ENCODE peak calls at places on chromosomes 12 and 14, in six cellular contexts. H is upper lobe of left lung, T is stomach, F is ovary, J is transverse colon, G is SK-N-SH. R is an unnamed sample.
A peak's percentile ranks its signal among the peaks of the same experiment; 100 is the strongest.

GRCh38 chr12:28171356-28172060 is 18.7 kb upstream of the CCDC91 start:
- DNase-seq in T (no peak), G (no peak), H (no peak), F (no peak), J (no peak), R (no peak)

GRCh38 chr12:6956332-6956727 is 5.2 kb downstream of the PTPN6 start:
- DNase-seq in J (no peak), F (no peak), T (no peak), H (no peak), G (peak; percentile 27), R (no peak)

GRCh38 chr12:64824500-64825142 is at the start of gene TBC1D30:
- DNase-seq in T (no peak), J (no peak), G (peak; percentile 80), F (no peak), H (no peak), R (no peak)

GRCh38 chr12:124520896-124521295 is 46.5 kb downstream of the NCOR2 start:
- DNase-seq in J (no peak), G (no peak), H (no peak), F (no peak), T (no peak), R (no peak)

GRCh38 chr12:131167334-131167733 is 213.6 kb downstream of the ADGRD1 start:
- DNase-seq in F (peak; percentile 47), G (no peak), H (peak; percentile 53), T (no peak), J (no peak), R (no peak)

GRCh38 chr14:59969319-59969718 is 49.4 kb downstream of the LRRC9 start:
- DNase-seq in H (no peak), F (no peak), G (no peak), J (no peak), T (no peak), R (peak; percentile 42)

GRCh38 chr14:78143489-78144145 is 26.6 kb upstream of the NRXN3 start:
- DNase-seq in H (no peak), T (no peak), G (no peak), J (no peak), F (no peak), R (peak; percentile 73)

GRCh38 chr12:119841433-119842210 is 35.5 kb downstream of the CIT start:
- DNase-seq in G (no peak), T (no peak), J (no peak), F (no peak), H (no peak), R (no peak)

GRCh38 chr12:107328442-107329133 is 235.2 kb upstream of the CRY1 start:
- DNase-seq in J (no peak), F (no peak), G (no peak), T (no peak), H (peak; percentile 25), R (peak; percentile 49)

GRCh38 chr12:132270969-132271754 is 58.2 kb downstream of the GALNT9 start:
- DNase-seq in F (no peak), H (no peak), G (no peak), T (no peak), J (no peak), R (no peak)

GRCh38 chr12:101945361-101946232 is 68.2 kb downstream of the DRAM1 start:
- DNase-seq in G (peak; percentile 14), T (peak; percentile 28), H (no peak), J (peak; percentile 13), F (no peak), R (no peak)

GRCh38 chr12:101946233-101946611 is 68.8 kb downstream of the DRAM1 start:
- DNase-seq in H (no peak), F (no peak), J (no peak), G (no peak), T (no peak), R (no peak)

GRCh38 chr12:101948365-101948764 is 71.0 kb downstream of the DRAM1 start:
- DNase-seq in F (no peak), J (no peak), G (no peak), H (no peak), T (no peak), R (no peak)

GRCh38 chr12:101954681-101955080 is 77.3 kb downstream of the DRAM1 start:
- DNase-seq in J (no peak), H (no peak), G (no peak), F (no peak), T (no peak), R (no peak)

DNA sequence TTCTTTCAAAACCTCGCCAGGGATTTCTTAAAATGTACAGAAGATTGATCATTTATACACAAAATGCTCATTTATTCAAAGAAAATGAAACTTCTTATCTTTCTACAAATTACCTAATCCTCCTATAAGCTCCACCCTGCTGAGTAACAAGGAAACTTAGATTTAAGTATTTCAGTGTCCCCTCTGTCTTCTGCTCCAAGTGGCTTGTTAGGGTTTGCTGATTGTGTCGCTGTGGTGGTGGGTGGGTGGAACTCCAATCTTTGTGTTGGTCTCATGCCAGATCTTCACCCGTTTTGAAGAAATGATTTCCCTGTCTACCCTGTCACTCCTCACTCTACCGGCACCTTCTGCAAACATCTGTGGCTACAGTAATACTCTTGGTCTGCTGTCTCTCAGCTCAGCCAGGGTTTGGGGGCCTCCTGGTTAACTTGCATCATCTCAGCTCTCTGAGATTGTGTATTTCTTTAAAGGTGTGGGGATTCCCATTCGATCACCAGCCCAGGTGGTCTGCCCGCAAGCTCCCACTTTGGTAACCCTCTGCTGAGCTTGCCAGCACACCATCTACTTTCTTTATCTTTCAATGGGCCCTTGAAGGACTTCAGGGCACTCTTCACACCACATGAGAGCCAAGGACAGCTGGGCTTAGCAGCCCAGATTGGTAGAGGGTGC is 73.8 kb downstream of the DRAM1 start:
- DNase-seq in T (no peak), F (no peak), H (no peak), J (no peak), G (no peak), R (no peak)
- TF ChIP-seq EP300 in T (no peak), F (no peak), H (no peak), J (no peak), G (no peak), R (no peak)

DNA sequence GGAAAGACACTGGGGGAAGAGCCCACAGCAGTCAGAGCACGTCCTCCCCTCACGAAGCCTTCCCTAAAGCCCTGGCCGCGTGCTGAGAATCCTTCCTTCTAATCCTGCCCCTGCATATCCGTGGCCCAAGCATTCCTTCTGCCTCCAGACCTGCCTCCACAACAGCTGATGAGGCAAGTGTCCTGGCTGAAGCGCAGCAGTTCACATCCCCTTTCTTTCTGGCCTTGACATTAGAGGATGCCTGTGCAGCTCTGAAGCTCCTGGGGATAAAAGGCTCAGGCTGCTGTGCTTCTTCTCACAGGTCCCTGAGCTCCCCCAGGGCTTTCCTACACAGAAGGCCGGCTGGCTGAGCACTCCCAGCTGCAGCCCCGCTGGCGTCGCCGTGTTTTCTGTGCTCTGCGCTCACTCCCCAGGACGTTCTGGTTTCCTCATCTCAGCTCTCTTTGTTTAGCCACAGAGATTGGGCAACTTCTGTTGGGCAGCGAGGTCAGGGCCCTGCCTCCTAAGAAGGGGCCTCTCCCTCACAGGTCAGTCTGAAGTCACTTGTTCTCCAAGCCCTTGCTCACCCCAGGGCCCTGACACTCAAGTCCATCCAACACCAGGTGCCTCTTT is 45.8 kb downstream of the NINJ2 start:
- DNase-seq in G (no peak), F (peak; percentile 78), J (peak; percentile 46), H (peak; percentile 91), T (peak; percentile 42), R (no peak)
- TF ChIP-seq EP300 in G (no peak), F (no peak), J (no peak), H (no peak), T (no peak), R (no peak)

GRCh38 chr12:56571131-56571530 is 49.5 kb downstream of the RBMS2 start:
- DNase-seq in J (no peak), F (no peak), G (no peak), H (no peak), T (no peak), R (no peak)

DNA sequence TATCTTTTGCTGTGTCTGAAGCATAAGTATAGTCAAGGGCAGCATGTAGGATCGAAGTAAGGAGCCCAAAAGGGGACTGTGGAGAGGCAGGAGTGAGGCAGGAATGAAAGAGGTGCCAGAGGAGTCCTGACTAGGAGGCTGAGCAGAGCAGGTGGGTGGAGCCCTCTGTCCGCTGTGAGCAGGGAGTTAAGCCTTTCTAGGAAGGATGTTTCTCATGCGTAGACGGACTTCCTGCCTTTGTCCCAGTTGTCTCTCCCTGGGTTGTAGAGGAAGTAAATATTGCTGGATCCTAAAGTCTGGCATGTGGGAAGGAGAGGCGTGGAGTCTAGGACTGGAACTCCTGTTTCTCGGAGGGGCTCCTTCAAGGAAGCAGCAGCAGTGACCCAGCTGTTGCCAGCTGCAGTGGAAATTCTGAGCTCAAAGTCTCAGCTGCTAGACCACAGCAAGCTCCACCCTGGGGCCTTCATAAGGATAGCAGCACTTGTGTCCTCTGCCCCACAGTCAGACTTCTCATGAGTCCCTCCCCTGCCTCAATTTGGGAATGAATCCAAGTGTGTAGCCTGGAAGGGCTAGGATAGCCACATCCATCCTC is 44.0 kb downstream of the RBMS2 start:
- DNase-seq in F (peak; percentile 83), G (no peak), H (peak; percentile 77), T (peak; percentile 55), J (peak; percentile 76), R (peak; percentile 22)
- TF ChIP-seq EP300 in F (peak; percentile 67), G (no peak), H (peak; percentile 99), T (peak; percentile 59), J (peak; percentile 54), R (no peak)

DNA sequence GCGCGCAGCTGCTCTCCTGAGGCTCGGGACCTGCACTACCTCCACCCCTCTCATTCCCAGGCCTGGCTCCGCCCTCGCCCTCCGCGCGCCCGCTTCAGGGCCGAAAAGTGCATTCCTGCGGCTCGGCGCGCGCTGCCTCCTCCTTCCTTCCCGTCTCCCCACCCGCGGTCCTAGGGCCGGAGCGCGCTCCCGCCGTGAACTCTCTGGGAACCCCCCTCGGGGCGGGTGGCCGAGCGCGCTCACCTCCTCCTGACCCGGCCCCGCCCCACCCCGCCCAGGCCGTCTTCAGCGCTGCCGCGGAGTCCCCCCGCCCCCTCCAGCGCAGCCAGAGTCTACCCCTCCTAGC is 11.2 kb downstream of the RARG start:
- DNase-seq in H (peak; percentile 96), T (peak; percentile 89), F (peak; percentile 87), J (peak; percentile 92), G (peak; percentile 94), R (peak; percentile 97)
- TF ChIP-seq EP300 in H (no peak), T (no peak), F (no peak), J (no peak), G (no peak), R (no peak)

GRCh38 chr14:22563987-22564386 is 25.0 kb downstream of the DAD1 start:
- DNase-seq in G (no peak), T (no peak), H (no peak), J (no peak), F (no peak), R (no peak)
- TF ChIP-seq EP300 in G (no peak), T (no peak), H (no peak), J (no peak), F (no peak), R (no peak)